ENCODE peak calls at places on chromosome 11, in nine cellular contexts. I is lower leg skin, O is tibial nerve, N is A549, F is transverse colon, K is body of pancreas, Q is IMR-90, V is HepG2, U is suprapubic skin. H is an unnamed sample.

GRCh38 chr11:129703846-129704245 is 111.8 kb upstream of the TMEM45B start:
- DNase-seq in I (peak), V (no peak), F (no peak), K (no peak), O (no peak), U (no peak), N (no peak), Q (no peak), H (no peak)

GRCh38 chr11:46658259-46658658 is 40.9 kb downstream of the ATG13 start:
- DNase-seq in V (no peak), N (no peak), Q (peak), U (no peak), K (no peak), I (no peak), O (peak), F (no peak), H (no peak)

GRCh38 chr11:61971177-61972111 is 4.0 kb upstream of the FTH1 start:
- DNase-seq in Q (peak), K (peak), I (peak), N (peak), O (peak), F (peak), U (peak), V (peak), H (peak)

GRCh38 chr11:72703281-72704008 is 29.2 kb upstream of the PDE2A start:
- DNase-seq in U (peak), F (no peak), Q (peak), V (no peak), O (peak), N (no peak), K (no peak), I (no peak), H (no peak)

GRCh38 chr11:61967177-61967923 is at the start of gene FTH1:
- DNase-seq in I (peak), F (peak), Q (peak), K (peak), V (peak), O (peak), N (peak), U (peak), H (peak)

GRCh38 chr11:28756977-28757376 is 648.8 kb downstream of the METTL15 start:
- DNase-seq in V (no peak), U (no peak), O (no peak), K (no peak), I (no peak), Q (peak), N (no peak), F (no peak), H (no peak)

GRCh38 chr11:61532136-61533038 is 23.8 kb downstream of the LRRC10B start:
- DNase-seq in I (no peak), K (peak), V (peak), N (peak), F (peak), O (peak), Q (no peak), U (no peak), H (no peak)

GRCh38 chr11:2301631-2302272 is at the start of the genes C11orf21 and TSPAN32:
- DNase-seq in I (no peak), N (no peak), V (peak), O (no peak), Q (peak), U (peak), F (peak), K (no peak), H (no peak)

GRCh38 chr11:12289667-12290476 is 87.5 kb upstream of the PARVA start:
- DNase-seq in I (peak), Q (no peak), U (peak), N (no peak), K (no peak), V (no peak), F (no peak), O (no peak), H (no peak)

GRCh38 chr11:109073032-109073822 is 348.8 kb upstream of the C11orf87 start:
- DNase-seq in V (no peak), F (no peak), I (no peak), K (no peak), N (no peak), U (no peak), Q (no peak), O (no peak), H (no peak)

GRCh38 chr11:21260101-21260500 is 590.7 kb downstream of the NELL1 start:
- DNase-seq in N (no peak), V (no peak), U (no peak), F (no peak), O (no peak), K (no peak), Q (no peak), I (no peak), H (no peak)

GRCh38 chr11:36010010-36010740 is 66.3 kb downstream of the LDLRAD3 start:
- DNase-seq in O (no peak), F (no peak), K (no peak), N (no peak), V (no peak), U (no peak), I (no peak), Q (peak), H (no peak)

GRCh38 chr11:119473901-119474681 is 51.1 kb upstream of the THY1 start:
- DNase-seq in O (no peak), N (no peak), I (peak), V (no peak), K (no peak), F (no peak), Q (no peak), U (no peak), H (no peak)

GRCh38 chr11:102361100-102362021 is 14.3 kb downstream of the BIRC2 start:
- DNase-seq in U (no peak), V (no peak), K (no peak), F (no peak), Q (peak), N (no peak), O (no peak), I (no peak), H (no peak)

GRCh38 chr11:68173926-68174325 is 39.2 kb downstream of the KMT5B start:
- DNase-seq in N (no peak), K (no peak), U (no peak), V (no peak), Q (no peak), I (no peak), O (no peak), F (no peak), H (no peak)

GRCh38 chr11:57480409-57481137 is 20.2 kb downstream of the RTN4RL2 start:
- DNase-seq in V (peak), F (peak), I (peak), O (peak), U (no peak), N (peak), Q (peak), K (peak), H (no peak)

GRCh38 chr11:8242480-8243280 is 21.0 kb downstream of the LMO1 start:
- DNase-seq in V (no peak), N (no peak), U (no peak), K (no peak), F (no peak), O (no peak), Q (no peak), I (no peak), H (no peak)

GRCh38 chr11:128701936-128702335 is 8.1 kb downstream of the FLI1 start:
- DNase-seq in U (no peak), I (no peak), Q (no peak), F (no peak), K (no peak), N (no peak), O (no peak), V (no peak), H (no peak)

GRCh38 chr11:105942951-105943350 is 79.1 kb downstream of the MSANTD4 start:
- DNase-seq in O (no peak), U (no peak), K (no peak), F (no peak), I (no peak), V (no peak), N (no peak), Q (peak), H (no peak)

GRCh38 chr11:35619754-35620640 is 1.7 kb downstream of the FJX1 start:
- DNase-seq in I (no peak), N (peak), U (no peak), O (no peak), Q (peak), F (peak), V (peak), K (no peak), H (no peak)

GRCh38 chr11:15341587-15341986 is 226.9 kb downstream of the INSC start:
- DNase-seq in U (no peak), V (no peak), I (no peak), Q (no peak), N (no peak), O (no peak), K (no peak), F (no peak), H (no peak)

GRCh38 chr11:79263001-79263400 is 177.8 kb downstream of the TENM4 start:
- DNase-seq in F (peak), K (no peak), Q (peak), I (no peak), V (no peak), U (no peak), O (no peak), N (no peak), H (no peak)

GRCh38 chr11:19201737-19202605 is at the start of gene CSRP3:
- DNase-seq in N (no peak), I (no peak), V (no peak), F (no peak), K (no peak), Q (peak), U (no peak), O (no peak), H (no peak)
- TF ChIP-seq POLR2A in N (no peak), I (no peak), V (no peak), F (no peak), K (no peak), Q (no peak), U (no peak), O (no peak), H (no peak)

GRCh38 chr11:63569570-63569969 is 6.4 kb upstream of the PLAAT2 start:
- DNase-seq in K (no peak), O (no peak), V (no peak), N (no peak), I (no peak), Q (no peak), U (no peak), F (no peak), H (no peak)

GRCh38 chr11:63572026-63572688 is 9.0 kb upstream of the PLAAT2 start:
- DNase-seq in I (no peak), O (no peak), V (no peak), U (no peak), N (no peak), Q (no peak), K (no peak), F (no peak), H (no peak)

GRCh38 chr11:63573881-63574855 is 11.0 kb upstream of the PLAAT2 start:
- DNase-seq in N (no peak), I (no peak), K (no peak), O (peak), V (peak), F (peak), U (no peak), Q (peak), H (no peak)

DNA sequence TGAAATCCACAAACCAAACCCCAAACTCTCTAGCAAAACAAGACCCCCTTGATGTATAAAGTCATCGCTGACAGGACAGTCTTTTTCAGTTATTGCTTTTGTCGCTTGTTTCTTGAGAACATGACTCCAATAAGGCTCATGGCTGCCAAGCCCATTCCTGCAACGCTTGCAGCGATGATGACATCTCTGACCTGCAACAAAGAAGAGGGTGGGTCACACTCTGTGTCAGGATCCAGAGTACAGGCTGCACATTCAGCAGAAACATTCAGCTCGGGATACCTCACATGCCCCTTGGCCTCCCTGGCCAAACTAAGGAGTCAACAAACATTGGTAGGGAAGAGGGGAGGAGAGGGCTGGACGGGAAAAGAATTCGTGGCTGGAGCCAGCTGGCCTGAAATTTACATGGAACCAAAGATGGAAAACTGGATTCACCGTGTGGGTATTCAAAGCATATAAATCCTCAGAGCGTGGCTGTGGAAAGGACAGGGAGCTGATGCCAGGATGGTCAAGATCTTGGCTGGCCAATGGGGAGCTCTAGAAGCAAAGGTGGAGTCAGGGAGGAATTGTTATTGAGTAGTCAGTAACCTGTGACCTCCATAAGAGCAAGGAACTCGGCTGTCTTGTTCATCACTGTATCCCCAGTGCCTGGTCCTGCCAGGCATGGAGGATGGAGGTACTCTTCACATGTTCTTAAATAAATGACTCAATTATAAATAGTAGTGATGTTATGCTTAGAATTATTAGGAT is 11.8 kb upstream of the PLAAT2 start:
- DNase-seq in K (no peak), V (peak), F (no peak), I (no peak), Q (peak), O (peak), N (no peak), U (no peak), H (no peak)
- H3K4me3 ChIP-seq in K (no peak), V (peak), F (peak), I (no peak), Q (peak), O (peak), N (no peak), U (peak), H (peak)

GRCh38 chr11:13334068-13334785 is 56.6 kb downstream of the BMAL1 start:
- DNase-seq in Q (no peak), U (no peak), N (no peak), F (no peak), V (no peak), I (no peak), O (no peak), K (no peak), H (no peak)
- TF ChIP-seq POLR2A in Q (no peak), U (no peak), N (no peak), F (no peak), V (no peak), I (no peak), O (no peak), K (no peak), H (no peak)

DNA sequence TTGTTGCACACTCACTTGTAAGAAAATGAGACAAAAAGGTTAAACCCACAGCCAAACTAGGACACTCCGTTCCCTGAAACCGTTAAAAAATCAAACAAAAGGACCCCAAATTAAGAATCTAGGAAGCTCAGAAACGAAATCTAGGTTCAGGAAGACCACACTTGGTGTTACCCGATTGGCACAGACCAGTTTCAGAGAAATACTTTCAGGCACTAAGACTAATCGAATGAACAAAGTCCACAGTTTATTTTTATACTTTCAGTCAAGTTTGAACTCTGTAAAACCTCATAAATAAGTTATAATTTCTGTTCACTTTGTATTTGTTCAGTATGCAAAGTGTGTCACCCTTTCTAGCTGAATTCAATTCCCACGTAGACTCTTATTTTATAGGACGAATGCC is 38.8 kb upstream of the TTC12 start:
- DNase-seq in K (no peak), N (no peak), F (no peak), U (no peak), I (no peak), O (no peak), V (no peak), Q (no peak), H (no peak)
- H3K4me3 ChIP-seq in K (no peak), N (no peak), F (no peak), U (no peak), I (no peak), O (no peak), V (no peak), Q (no peak), H (no peak)

GRCh38 chr11:9613830-9614762 is 40.6 kb downstream of the WEE1 start:
- DNase-seq in V (peak), F (peak), U (peak), Q (peak), K (peak), N (peak), O (peak), I (peak), H (peak)
- TF ChIP-seq POLR2A in V (peak), F (peak), U (no peak), Q (no peak), K (peak), N (peak), O (peak), I (no peak), H (peak)

DNA sequence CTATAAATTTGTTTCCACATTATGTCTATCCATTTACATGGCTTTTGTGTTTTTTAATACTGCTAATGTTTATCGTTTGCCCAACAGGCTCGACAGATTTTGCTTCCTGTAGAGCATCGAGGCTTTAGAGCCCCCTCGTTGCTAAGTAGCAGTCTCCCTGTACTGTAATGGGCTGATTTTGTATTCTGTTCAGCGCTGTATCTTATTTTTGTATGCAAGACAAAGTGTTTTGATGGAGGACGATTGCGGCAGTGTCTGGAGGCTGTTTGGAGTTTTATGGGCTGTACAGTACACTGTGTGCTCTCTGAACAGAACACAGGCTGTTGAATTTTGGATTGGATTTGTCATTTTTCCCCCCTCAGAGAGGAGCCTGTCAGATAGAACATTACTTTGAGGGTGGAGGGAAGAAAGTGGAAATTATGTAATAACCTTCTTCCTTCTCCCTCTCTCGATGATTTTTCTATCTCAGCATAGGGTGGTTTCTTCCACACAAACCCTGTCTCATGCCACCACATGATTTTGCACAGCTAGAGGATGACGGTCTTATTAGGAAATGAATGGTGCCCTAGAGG is 104.4 kb downstream of the ZBTB16 start:
- DNase-seq in U (no peak), K (no peak), N (no peak), Q (no peak), F (peak), I (no peak), O (peak), V (no peak), H (no peak)
- H3K4me3 ChIP-seq in U (peak), K (no peak), N (no peak), Q (no peak), F (no peak), I (no peak), O (no peak), V (no peak), H (no peak)

GRCh38 chr11:613369-613968 is 2.3 kb downstream of the IRF7 start:
- DNase-seq in O (peak), I (peak), V (no peak), U (peak), N (peak), F (peak), K (peak), Q (no peak), H (peak)
- TF ChIP-seq POLR2A in O (no peak), I (no peak), V (peak), U (no peak), N (no peak), F (peak), K (no peak), Q (no peak), H (no peak)

DNA sequence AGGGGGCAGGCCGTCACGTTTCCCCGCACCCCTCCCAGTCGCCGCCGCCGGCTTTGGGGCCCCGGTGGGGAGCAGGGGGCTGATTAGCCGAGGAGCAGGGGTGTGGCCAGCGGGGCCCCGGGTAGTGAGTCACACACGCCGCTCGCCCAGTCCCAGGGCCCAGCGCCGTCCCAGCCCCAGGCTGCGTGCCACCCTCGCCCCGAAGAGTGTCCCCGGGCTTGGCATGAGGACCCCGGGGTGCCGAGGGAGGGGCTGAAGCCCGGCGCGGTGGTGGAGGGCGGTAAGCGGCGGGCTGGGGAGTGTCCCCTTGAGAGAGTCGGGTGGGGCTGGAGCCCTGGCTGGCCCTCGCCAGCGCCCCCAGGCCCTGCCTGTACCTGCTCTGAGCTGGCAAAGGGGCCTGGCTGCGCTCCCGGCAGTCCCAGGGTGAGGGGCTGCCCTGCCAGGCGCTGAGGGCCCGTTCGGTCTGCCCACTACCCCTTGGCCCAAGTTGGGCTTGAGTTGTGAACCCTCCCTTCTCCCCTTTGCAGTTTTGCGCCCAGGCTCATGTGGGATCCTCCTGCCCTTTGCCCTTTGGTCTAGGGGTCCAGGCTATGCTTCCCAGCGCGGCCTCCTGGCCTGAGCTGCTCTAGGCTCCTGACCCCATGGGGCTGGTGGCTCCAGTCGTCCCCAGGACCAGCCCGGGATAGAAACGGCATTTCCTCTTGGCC is 34.6 kb downstream of the PRDM11 start:
- DNase-seq in V (no peak), N (peak), Q (peak), O (peak), U (no peak), F (peak), I (peak), K (peak), H (no peak)
- H3K4me3 ChIP-seq in V (peak), N (peak), Q (peak), O (peak), U (peak), F (peak), I (no peak), K (peak), H (peak)

DNA sequence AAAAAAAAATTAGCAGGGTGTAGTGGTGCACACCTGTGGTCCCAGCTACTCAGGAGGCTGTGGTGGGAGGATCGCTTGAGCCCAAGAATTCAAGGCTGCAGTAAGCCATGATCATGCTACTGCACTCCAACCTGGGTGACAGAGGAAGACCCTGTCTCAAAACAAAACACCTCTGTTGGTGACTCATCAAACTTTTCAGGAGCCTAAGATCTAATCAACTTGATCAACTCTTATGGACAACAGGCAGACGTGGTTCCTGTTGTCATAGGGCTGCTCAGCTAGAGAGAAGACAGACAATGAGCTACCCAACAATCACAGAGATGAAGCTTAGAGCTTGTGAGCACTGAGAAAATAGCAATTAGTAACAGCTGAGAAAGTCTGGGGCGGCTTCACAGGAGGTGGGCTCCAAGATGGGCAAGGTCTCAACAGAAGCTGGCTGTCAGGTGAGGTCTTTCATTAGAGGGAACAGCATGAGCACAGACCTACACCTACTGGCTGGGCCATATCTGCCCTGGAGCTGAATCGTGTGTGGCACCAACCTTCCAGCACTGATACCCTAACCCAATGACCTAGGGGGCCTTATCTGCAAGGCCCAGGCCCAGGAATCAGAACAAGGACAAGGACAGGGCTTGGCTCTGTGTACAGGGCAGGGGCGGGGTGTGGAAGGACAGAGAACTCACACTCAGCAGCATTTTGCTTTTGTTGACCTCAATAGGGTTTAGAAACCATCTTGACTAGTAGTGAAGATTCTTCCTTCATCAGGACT is 7.2 kb upstream of the UCP3 start:
- DNase-seq in O (no peak), N (no peak), Q (no peak), K (no peak), I (no peak), F (no peak), U (no peak), V (no peak), H (no peak)
- TF ChIP-seq POLR2A in O (no peak), N (no peak), Q (no peak), K (no peak), I (no peak), F (no peak), U (no peak), V (no peak), H (no peak)